ENCODE peak calls at places on chromosome 13, in six cellular contexts. D, H, P, I, X and S are unnamed samples.
A peak's percentile ranks its signal among the peaks of the same experiment; 100 is the strongest.

GRCh38 chr13:75486146-75486545 is 4.2 kb upstream of the TBC1D4 start:
- DNase-seq in X (no peak), I (no peak), P (no peak), H (peak; percentile 35), D (no peak), S (no peak)

GRCh38 chr13:22648325-22648758 is 532.4 kb upstream of the SGCG start:
- DNase-seq in D (no peak), H (no peak), X (no peak), I (no peak), P (no peak), S (no peak)

GRCh38 chr13:36819811-36820140 is 754 bp downstream of the RFXAP start:
- DNase-seq in X (no peak), I (peak; percentile 9), H (no peak), P (no peak), D (no peak), S (no peak)

GRCh38 chr13:40221460-40222201 is 444.8 kb downstream of the FOXO1 start:
- DNase-seq in H (peak; percentile 41), X (no peak), D (no peak), P (no peak), I (no peak), S (no peak)

GRCh38 chr13:42007844-42008243 is 40.6 kb upstream of the DGKH start:
- DNase-seq in I (no peak), D (no peak), X (no peak), P (no peak), H (no peak), S (no peak)

GRCh38 chr13:112783135-112783945 is 93.5 kb downstream of the ATP11A start:
- DNase-seq in X (no peak), H (no peak), D (peak; percentile 17), P (no peak), I (no peak), S (peak; percentile 43)

GRCh38 chr13:109818891-109819290 is 32.5 kb upstream of the IRS2 start:
- DNase-seq in H (no peak), X (no peak), I (no peak), D (no peak), P (no peak), S (no peak)

GRCh38 chr13:44050450-44051063 is 170.9 kb downstream of the LACC1 start:
- DNase-seq in X (peak; percentile 32), H (peak; percentile 7), P (no peak), I (peak; percentile 6), D (peak; percentile 33), S (no peak)

GRCh38 chr13:47332149-47332548 is 435.3 kb upstream of the HTR2A start:
- DNase-seq in H (no peak), P (no peak), X (no peak), I (no peak), D (no peak), S (no peak)

GRCh38 chr13:50071399-50071798 is 56.2 kb downstream of the KCNRG start:
- DNase-seq in P (no peak), D (peak; percentile 10), X (no peak), H (no peak), I (no peak), S (no peak)

GRCh38 chr13:52136763-52137162 is 7.9 kb upstream of the NEK5 start:
- DNase-seq in X (no peak), H (no peak), P (no peak), D (no peak), I (no peak), S (no peak)

GRCh38 chr13:114113961-114114360 is 18.5 kb downstream of the RASA3 start:
- DNase-seq in D (no peak), H (no peak), X (no peak), P (no peak), I (no peak), S (no peak)

GRCh38 chr13:45575146-45575829 is 40.3 kb downstream of the ERICH6B start:
- DNase-seq in I (no peak), H (no peak), P (no peak), X (no peak), D (no peak), S (no peak)

GRCh38 chr13:95226932-95227718 is 74.1 kb downstream of the ABCC4 start:
- DNase-seq in P (peak; percentile 88), I (no peak), D (no peak), H (no peak), X (no peak), S (no peak)

GRCh38 chr13:99722419-99722818 is 221.1 kb downstream of the TM9SF2 start:
- DNase-seq in X (no peak), I (no peak), P (no peak), D (no peak), H (no peak), S (no peak)

GRCh38 chr13:113935081-113935511 is 38.8 kb downstream of the C13orf46 start:
- DNase-seq in D (peak; percentile 37), H (no peak), I (no peak), X (no peak), P (no peak), S (no peak)

GRCh38 chr13:46817081-46817480 is 20.1 kb upstream of the ESD start:
- DNase-seq in P (no peak), H (no peak), D (no peak), I (no peak), X (no peak), S (no peak)

GRCh38 chr13:113664751-113665581 is 2.1 kb upstream of the GRK1 start:
- DNase-seq in I (no peak), D (no peak), P (no peak), X (no peak), H (no peak), S (no peak)

GRCh38 chr13:37392389-37392788 is 206.2 kb downstream of the POSTN start:
- DNase-seq in D (no peak), X (no peak), P (no peak), H (no peak), I (no peak), S (no peak)

GRCh38 chr13:52842440-52842839 is 6.0 kb downstream of the PCDH8 start:
- DNase-seq in X (no peak), I (no peak), H (peak; percentile 65), P (no peak), D (peak; percentile 69), S (no peak)

GRCh38 chr13:18956473-18957078 is 225.0 kb downstream of the TUBA3C start:
- DNase-seq in H (no peak), D (no peak), I (no peak), P (no peak), X (no peak), S (no peak)

GRCh38 chr13:91126806-91127205 is 220.7 kb upstream of the MIR17HG start:
- DNase-seq in P (no peak), X (no peak), I (no peak), H (no peak), D (no peak), S (no peak)

GRCh38 chr13:113138792-113139551 is 16.4 kb downstream of the F10 start:
- DNase-seq in P (no peak), D (no peak), H (peak; percentile 97), X (no peak), I (no peak), S (no peak)

DNA sequence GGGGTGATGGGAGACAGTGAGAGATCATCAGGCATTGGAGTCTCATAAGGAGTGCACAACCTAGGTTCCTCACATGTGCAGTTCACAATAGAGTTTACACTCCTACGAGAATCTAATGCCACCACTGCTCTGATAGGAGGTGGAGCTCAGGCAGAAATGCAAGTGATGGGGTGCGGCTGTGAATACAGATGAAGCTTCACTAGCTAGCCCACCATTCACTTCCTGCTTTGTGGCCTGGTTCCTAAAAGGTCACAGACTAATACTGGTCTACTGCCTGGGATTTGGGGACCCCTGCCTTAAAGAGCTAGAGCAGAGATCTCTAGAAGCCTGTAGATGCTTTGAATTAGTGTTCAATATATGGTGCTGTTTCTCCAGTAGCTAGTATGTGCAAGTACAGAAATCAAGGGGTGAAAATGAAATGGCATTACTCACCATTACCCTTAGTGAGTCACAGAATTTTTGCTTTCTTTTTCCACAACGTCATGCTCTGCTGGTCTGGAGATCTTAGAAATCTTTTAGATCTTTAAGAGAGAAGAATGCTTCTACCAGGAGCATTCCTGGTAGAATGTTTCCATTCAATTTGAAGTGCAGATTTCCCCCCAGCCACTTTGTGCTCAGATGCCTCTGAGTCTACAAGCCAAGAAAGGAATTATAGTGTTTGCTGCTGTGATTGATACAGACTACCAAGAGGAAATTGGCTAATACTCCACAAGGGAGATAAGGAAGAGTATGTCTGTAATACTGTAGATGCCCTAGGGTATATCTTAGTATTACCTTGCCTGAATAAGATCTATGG is 2301.2 kb downstream of the PCDH9 start:
- DNase-seq in P (no peak), I (no peak), D (no peak), X (peak; percentile 42), H (no peak), S (no peak)
- H2AFZ ChIP-seq in P (no peak overlapping the region), I (no peak overlapping the region), D (peak overlapping the region; percentile 63), X (peak overlapping the region; percentile 79), H (no peak overlapping the region), S (no peak overlapping the region)

GRCh38 chr13:80226645-80227044 is 114.3 kb downstream of the SPRY2 start:
- DNase-seq in I (no peak), P (no peak), D (no peak), X (no peak), H (no peak), S (no peak)

GRCh38 chr13:80227645-80228044 is 113.3 kb downstream of the SPRY2 start:
- DNase-seq in I (no peak), D (no peak), H (no peak), X (no peak), P (no peak), S (no peak)

DNA sequence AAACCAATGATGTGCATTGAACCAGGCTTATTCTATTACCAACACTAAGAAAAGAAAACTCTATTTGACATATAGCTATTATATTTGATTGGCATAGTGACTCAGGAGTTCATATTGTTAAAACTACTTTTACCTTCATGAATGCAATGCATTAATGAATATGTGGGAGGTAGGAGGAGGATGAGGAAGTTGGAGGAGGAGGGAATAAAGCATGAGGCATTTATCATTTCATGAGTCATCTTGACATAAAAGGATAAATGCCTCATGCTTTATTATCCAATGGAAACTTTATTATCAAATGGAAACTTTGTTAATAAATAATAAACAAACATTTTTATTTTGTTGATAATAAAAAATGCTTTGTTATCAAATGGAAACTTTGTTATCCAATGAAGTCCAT is 116.5 kb downstream of the SPRY2 start:
- DNase-seq in P (no peak), I (no peak), D (no peak), X (no peak), H (no peak), S (no peak)
- TF ChIP-seq SIN3A in P (no peak), I (no peak), D (no peak), X (no peak), H (no peak), S (no peak)

GRCh38 chr13:30881191-30881651 is 24.9 kb upstream of the MEDAG start:
- DNase-seq in I (no peak), P (no peak), D (no peak), H (no peak), X (no peak), S (no peak)
- H2AFZ ChIP-seq in I (no peak overlapping the region), P (no peak overlapping the region), D (peak overlapping the region; percentile 47), H (no peak overlapping the region), X (no peak overlapping the region), S (no peak overlapping the region)

GRCh38 chr13:93289842-93290241 is 63.2 kb downstream of the GPC6 start:
- DNase-seq in D (no peak), P (no peak), H (no peak), X (no peak), I (no peak), S (no peak)

GRCh38 chr13:93296584-93296983 is 70.0 kb downstream of the GPC6 start:
- DNase-seq in H (no peak), P (no peak), D (no peak), I (peak; percentile 24), X (no peak), S (no peak)

GRCh38 chr13:93290503-93290902 is 63.9 kb downstream of the GPC6 start:
- DNase-seq in D (no peak), X (no peak), P (no peak), I (no peak), H (no peak), S (no peak)

GRCh38 chr13:93289047-93289446 is 62.4 kb downstream of the GPC6 start:
- DNase-seq in X (no peak), P (no peak), H (no peak), D (no peak), I (peak; percentile 15), S (no peak)

GRCh38 chr13:93293716-93294115 is 67.1 kb downstream of the GPC6 start:
- DNase-seq in H (no peak), P (no peak), I (peak; percentile 13), X (no peak), D (no peak), S (no peak)
- TF ChIP-seq SIN3A in H (no peak), P (no peak), I (no peak), X (no peak), D (no peak), S (no peak)